ENCODE peak calls at places on chromosomes 3 and 15, in five cellular contexts. B is A549, E is spleen, F is GM13977, U is neural progenitor cell. K is an unnamed sample.

GRCh38 chr15:69987492-69988482 is 109.9 kb downstream of the TLE3 start:
- DNase-seq in F (no peak), B (no peak), E (no peak), U (no peak), K (no peak)

GRCh38 chr3:133880287-133880686 is 15.4 kb downstream of the RAB6B start:
- DNase-seq in F (no peak), U (no peak), B (no peak), E (peak; percentile 54), K (no peak)

GRCh38 chr3:150144309-150144708 is 173.6 kb upstream of the PFN2 start:
- DNase-seq in F (no peak), B (no peak), U (no peak), E (no peak), K (no peak)

GRCh38 chr15:92693922-92694331 is 38.4 kb upstream of the FAM174B start:
- DNase-seq in U (peak; percentile 75), F (no peak), E (no peak), B (peak; percentile 79), K (no peak)

GRCh38 chr3:154142608-154143007 is 21.4 kb downstream of the ARHGEF26 start:
- DNase-seq in U (no peak), F (no peak), B (no peak), E (no peak), K (no peak)

GRCh38 chr3:66933233-66933632 is 64.9 kb upstream of the KBTBD8 start:
- DNase-seq in F (no peak), E (no peak), B (no peak), U (peak; percentile 50), K (no peak)

GRCh38 chr3:157104928-157105652 is 54.9 kb downstream of the CCNL1 start:
- DNase-seq in B (no peak), F (no peak), U (peak; percentile 80), E (no peak), K (peak; percentile 33)

GRCh38 chr3:155022896-155023295 is 57.2 kb upstream of the MME start:
- DNase-seq in F (no peak), B (no peak), E (no peak), U (no peak), K (no peak)

GRCh38 chr3:129553771-129554170 is 10.8 kb downstream of the H1-8 start:
- DNase-seq in U (no peak), B (no peak), F (no peak), E (no peak), K (no peak)

GRCh38 chr3:54122802-54123537 is 618 bp downstream of the CACNA2D3 start:
- DNase-seq in U (peak; percentile 16), F (no peak), E (no peak), B (no peak), K (no peak)

GRCh38 chr3:156750874-156751245 is 75.3 kb upstream of the LEKR1 start:
- DNase-seq in F (no peak), E (no peak), B (no peak), U (peak; percentile 27), K (no peak)

GRCh38 chr15:38961886-38962285 is 397.3 kb upstream of the RASGRP1 start:
- DNase-seq in E (no peak), F (no peak), B (no peak), U (no peak), K (no peak)

GRCh38 chr3:140296796-140297352 is 361.9 kb downstream of the CLSTN2 start:
- DNase-seq in B (no peak), E (no peak), F (no peak), U (no peak), K (no peak)

GRCh38 chr15:64571857-64572291 is 111.5 kb downstream of the ZNF609 start:
- DNase-seq in U (no peak), F (peak; percentile 31), B (no peak), E (no peak), K (no peak)

GRCh38 chr3:66477846-66478245 is 23.0 kb downstream of the LRIG1 start:
- DNase-seq in U (no peak), B (no peak), E (no peak), F (no peak), K (no peak)

GRCh38 chr3:190038050-190038631 is 82.6 kb downstream of the P3H2 start:
- DNase-seq in E (no peak), B (peak; percentile 64), U (peak; percentile 30), F (no peak), K (peak; percentile 44)

GRCh38 chr3:185943363-185944106 is 5.7 kb upstream of the TRA2B start:
- DNase-seq in E (peak; percentile 94), B (peak; percentile 62), U (peak; percentile 80), F (peak; percentile 83), K (peak; percentile 92)

GRCh38 chr3:80682951-80683350 is 915.2 kb upstream of the ROBO1 start:
- DNase-seq in F (no peak), B (no peak), E (no peak), U (no peak), K (no peak)

DNA sequence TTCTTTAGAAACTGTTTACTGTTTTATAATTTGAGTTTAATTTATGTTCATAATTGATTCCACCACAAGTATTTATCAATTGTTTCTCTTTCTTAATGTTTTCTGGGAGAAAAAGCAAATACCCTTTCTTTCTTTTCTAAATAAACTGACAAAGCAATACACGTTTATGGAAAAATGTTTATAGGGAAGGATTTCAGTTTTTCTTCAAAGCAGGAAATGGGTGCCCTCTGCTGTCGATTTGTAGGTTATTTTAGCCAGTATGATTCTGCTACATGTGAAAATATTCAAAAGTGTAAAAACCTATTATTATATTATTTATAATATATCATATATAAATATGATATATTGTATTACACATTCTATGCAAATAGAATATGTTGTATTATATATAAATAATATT is 921.0 kb upstream of the ROBO1 start:
- DNase-seq in B (no peak), F (no peak), E (no peak), U (peak; percentile 14), K (no peak)
- TF ChIP-seq CTCF in B (peak; percentile 49), F (peak; percentile 2), E (no peak), U (peak; percentile 59), K (peak; percentile 19)

DNA sequence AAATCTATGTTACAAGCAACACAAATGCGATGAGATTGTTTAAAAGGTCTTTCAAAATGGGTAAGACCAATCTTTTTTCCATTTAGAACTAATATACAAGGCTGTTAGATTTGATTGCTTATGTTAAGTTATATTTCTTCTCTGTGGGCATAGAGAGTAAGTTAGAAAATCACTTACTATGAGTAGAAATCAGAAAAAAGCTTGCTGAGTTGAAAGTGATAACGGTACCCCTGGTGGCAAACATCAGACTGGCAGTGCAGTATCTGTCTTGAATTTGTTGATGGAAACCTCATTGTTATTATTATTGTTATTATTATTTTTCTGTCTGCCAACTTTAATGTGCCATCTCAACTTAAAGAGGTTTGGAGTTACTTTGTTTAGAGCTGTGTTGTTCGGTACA is 12.4 kb downstream of the CLDN11 start:
- DNase-seq in B (no peak), F (no peak), E (no peak), U (no peak), K (no peak)
- TF ChIP-seq CTCF in B (no peak), F (no peak), E (no peak), U (peak; percentile 16), K (peak; percentile 3)

GRCh38 chr3:39542588-39542988 is 75.1 kb downstream of the MOBP start:
- DNase-seq in B (no peak), U (no peak), E (no peak), F (no peak), K (no peak)

GRCh38 chr3:39540162-39540921 is 72.9 kb downstream of the MOBP start:
- DNase-seq in U (no peak), E (no peak), B (no peak), F (no peak), K (no peak)

GRCh38 chr3:39541442-39541841 is 74.0 kb downstream of the MOBP start:
- DNase-seq in E (no peak), U (no peak), B (no peak), F (no peak), K (no peak)

GRCh38 chr3:39541917-39542329 is 74.4 kb downstream of the MOBP start:
- DNase-seq in E (no peak), F (no peak), B (peak; percentile 12), U (peak; percentile 28), K (no peak)
- TF ChIP-seq CTCF in E (peak; percentile 38), F (peak; percentile 36), B (peak; percentile 77), U (peak; percentile 84), K (peak; percentile 32)

GRCh38 chr15:37789881-37790280 is 144.6 kb upstream of the TMCO5A start:
- DNase-seq in F (no peak), E (no peak), B (no peak), U (no peak), K (no peak)

GRCh38 chr15:37794947-37795346 is 139.5 kb upstream of the TMCO5A start:
- DNase-seq in U (no peak), E (no peak), B (no peak), F (no peak), K (no peak)

GRCh38 chr15:37792351-37792750 is 142.1 kb upstream of the TMCO5A start:
- DNase-seq in B (no peak), F (no peak), U (no peak), E (no peak), K (no peak)

GRCh38 chr15:37791693-37792092 is 142.7 kb upstream of the TMCO5A start:
- DNase-seq in F (no peak), U (no peak), E (no peak), B (no peak), K (no peak)

GRCh38 chr15:37793851-37794250 is 140.6 kb upstream of the TMCO5A start:
- DNase-seq in U (peak; percentile 40), F (no peak), E (no peak), B (no peak), K (no peak)
- TF ChIP-seq CTCF in U (peak; percentile 47), F (no peak), E (no peak), B (no peak), K (no peak)

DNA sequence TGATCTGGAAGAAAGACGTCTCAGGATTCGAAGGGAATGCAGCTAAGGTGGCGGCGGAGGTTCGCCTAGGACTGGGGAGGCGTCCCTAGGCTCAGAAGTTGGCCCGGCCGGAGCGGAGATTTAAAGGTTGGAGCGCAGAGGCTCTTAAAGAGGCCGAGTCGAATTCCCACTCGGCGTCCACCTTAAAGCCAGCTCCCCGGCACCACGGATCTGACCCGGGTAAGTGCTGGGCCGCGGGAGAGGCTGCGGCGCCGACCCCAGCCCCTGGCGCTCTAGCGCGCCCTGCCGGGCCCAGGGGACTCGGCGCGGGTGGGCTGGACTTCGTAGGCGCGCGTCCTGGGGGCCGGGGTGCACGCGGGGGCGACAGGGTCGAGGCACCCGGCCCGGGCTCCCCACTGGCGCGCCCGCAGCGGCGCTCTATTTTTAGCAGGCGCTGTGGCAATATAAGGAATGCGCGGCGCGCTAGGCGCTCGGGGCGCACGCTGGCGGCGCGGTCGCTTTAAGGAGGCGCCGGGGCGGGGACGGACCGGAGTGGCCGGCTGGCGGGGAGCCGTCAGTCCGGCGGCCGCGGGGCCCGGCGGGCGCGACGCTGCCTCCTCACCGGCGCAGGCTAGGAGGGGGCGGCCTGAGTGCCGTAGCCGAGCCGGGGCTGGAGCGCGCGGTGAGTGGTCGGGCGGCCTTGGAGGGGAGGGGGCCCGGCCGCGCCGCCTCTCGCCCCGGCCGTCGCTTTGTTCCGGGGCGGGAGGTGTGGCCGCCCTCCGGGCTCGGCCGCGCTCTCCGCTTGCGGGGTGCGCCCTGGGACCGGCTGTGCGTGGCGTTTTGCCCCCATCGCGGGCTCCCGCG is at the start of gene MRAS:
- DNase-seq in E (peak; percentile 82), F (peak; percentile 60), B (peak; percentile 60), U (peak; percentile 93), K (peak; percentile 67)
- TF ChIP-seq CTCF in E (peak; percentile 38), F (peak; percentile 14), B (peak; percentile 46), U (peak; percentile 64), K (peak; percentile 17)

GRCh38 chr15:77568014-77568959 is 64.4 kb downstream of the LINGO1 start:
- DNase-seq in B (no peak), E (no peak), U (no peak), F (no peak), K (no peak)
- TF ChIP-seq CTCF in B (no peak), E (no peak), U (no peak), F (no peak), K (no peak)